ENCODE peak calls at places on chromosomes 1 and 21, in ten cellular contexts. D is Calu3; B is CD4-positive, alpha-beta T cell; T is body of pancreas; W is stomach; P is cardiac muscle cell; K is lower leg skin; Y is foreskin fibroblast; I is neural crest cell; Z is fibroblast of pulmonary artery. G is an unnamed sample.
A peak's percentile ranks its signal among the peaks of the same experiment; 100 is the strongest.

GRCh38 chr1:80966266-80966665 is 834.5 kb upstream of the ADGRL2 start:
- DNase-seq in D (no peak), B (no peak), T (no peak), W (no peak), P (no peak), K (no peak), Y (no peak), I (no peak), Z (no peak), G (no peak)

GRCh38 chr1:201845331-201846083 is 16.6 kb downstream of the IPO9 start:
- DNase-seq in D (no peak), B (no peak), T (no peak), W (no peak), P (no peak), K (no peak), Y (peak; percentile 24), I (no peak), Z (no peak), G (no peak)

GRCh38 chr1:94958081-94958480 is 31.2 kb upstream of the CNN3 start:
- DNase-seq in D (no peak), B (no peak), T (no peak), W (no peak), P (no peak), K (no peak), Y (no peak), I (no peak), Z (no peak), G (no peak)

GRCh38 chr1:228283043-228283371 is 75.2 kb downstream of the OBSCN start:
- DNase-seq in D (no peak), B (no peak), T (no peak), W (no peak), P (no peak), K (no peak), Y (no peak), I (no peak), Z (no peak), G (no peak)

GRCh38 chr1:41492341-41492848 is 7.9 kb upstream of the EDN2 start:
- DNase-seq in D (peak; percentile 65), B (no peak), T (no peak), W (no peak), P (no peak), K (no peak), Y (no peak), I (no peak), Z (peak; percentile 31), G (peak; percentile 41)

GRCh38 chr1:221366495-221367095 is 375.3 kb downstream of the DUSP10 start:
- DNase-seq in D (no peak), B (no peak), T (no peak), W (no peak), P (no peak), K (no peak), Y (no peak), I (no peak), Z (no peak), G (no peak)

GRCh38 chr1:73749996-73750395 is 448.0 kb downstream of the LRRIQ3 start:
- DNase-seq in D (no peak), B (no peak), T (no peak), W (no peak), P (no peak), K (no peak), Y (no peak), I (no peak), Z (no peak), G (no peak)

GRCh38 chr1:7322283-7322785 is 448.8 kb upstream of the VAMP3 start:
- DNase-seq in D (no peak), B (no peak), T (no peak), W (no peak), P (no peak), K (peak; percentile 10), Y (no peak), I (no peak), Z (no peak), G (no peak)

GRCh38 chr1:240111558-240111957 is 19.9 kb downstream of the FMN2 start:
- DNase-seq in D (no peak), B (no peak), T (no peak), W (no peak), P (no peak), K (no peak), Y (no peak), I (no peak), Z (no peak), G (no peak)

GRCh38 chr1:67534627-67535065 is 104.4 kb upstream of the SERBP1 start:
- DNase-seq in D (no peak), B (no peak), T (no peak), W (no peak), P (peak; percentile 21), K (no peak), Y (peak; percentile 61), I (no peak), Z (peak; percentile 65), G (no peak)

GRCh38 chr1:52368383-52369172 is 2.6 kb upstream of the CC2D1B start:
- DNase-seq in D (peak; percentile 84), B (peak; percentile 30), T (peak; percentile 74), W (peak; percentile 69), P (peak; percentile 45), K (peak; percentile 85), Y (peak; percentile 40), I (no peak), Z (peak; percentile 37), G (no peak)

GRCh38 chr1:95003433-95003738 is 69.4 kb downstream of the ALG14 start:
- DNase-seq in D (peak; percentile 9), B (no peak), T (no peak), W (no peak), P (no peak), K (no peak), Y (peak; percentile 65), I (no peak), Z (peak; percentile 28), G (no peak)

GRCh38 chr1:93595266-93595665 is 86.4 kb downstream of the BCAR3 start:
- DNase-seq in D (no peak), B (no peak), T (no peak), W (no peak), P (peak; percentile 20), K (peak; percentile 36), Y (peak; percentile 67), I (no peak), Z (peak; percentile 56), G (no peak)

GRCh38 chr1:56645663-56646330 is 683 bp downstream of the PRKAA2 start:
- DNase-seq in D (no peak), B (no peak), T (peak; percentile 21), W (peak; percentile 29), P (no peak), K (no peak), Y (no peak), I (no peak), Z (no peak), G (no peak)

GRCh38 chr1:94280541-94280940 is 43.2 kb upstream of the ARHGAP29 start:
- DNase-seq in D (no peak), B (no peak), T (no peak), W (no peak), P (no peak), K (no peak), Y (no peak), I (no peak), Z (no peak), G (no peak)

GRCh38 chr21:46325073-46325912 is 1.3 kb downstream of the PCNT start:
- DNase-seq in D (peak; percentile 45), B (no peak), T (peak; percentile 42), W (peak; percentile 37), P (peak; percentile 62), K (peak; percentile 88), Y (peak; percentile 39), I (peak; percentile 45), Z (peak; percentile 56), G (peak; percentile 60)
- TF ChIP-seq CTCF in D (no peak), B (no peak), T (no peak), W (no peak), P (peak; percentile 26), K (no peak), Y (peak; percentile 18), I (peak; percentile 51), Z (peak; percentile 39), G (peak; percentile 43)

DNA sequence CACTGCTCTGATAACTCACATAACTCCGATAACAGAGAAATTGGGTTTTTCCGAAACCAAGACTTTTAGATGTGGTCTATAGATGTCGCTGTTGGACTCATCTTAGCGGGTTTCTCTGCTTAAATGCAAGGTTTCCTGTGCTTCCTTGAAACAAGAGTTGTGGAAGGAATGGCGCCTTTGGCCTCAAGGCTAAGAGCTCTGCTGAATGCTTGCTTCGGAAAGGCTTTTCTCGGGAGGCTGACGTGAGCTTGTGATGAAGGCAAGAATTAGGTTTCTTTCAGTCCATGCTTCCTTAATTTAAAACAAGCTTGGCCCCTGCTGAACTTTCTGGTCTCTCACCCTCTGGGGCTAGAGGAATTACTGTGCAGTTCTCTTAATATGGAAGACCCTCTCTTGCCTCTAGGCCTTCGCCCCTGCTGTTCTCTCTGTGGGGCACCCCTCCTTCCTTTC is 113.5 kb downstream of the MAP3K21 start:
- DNase-seq in D (peak; percentile 40), B (no peak), T (peak; percentile 19), W (no peak), P (peak; percentile 81), K (no peak), Y (peak; percentile 13), I (peak; percentile 33), Z (peak; percentile 74), G (peak; percentile 44)
- TF ChIP-seq CTCF in D (peak; percentile 67), B (peak; percentile 62), T (peak; percentile 86), W (peak; percentile 33), P (peak; percentile 79), K (no peak), Y (peak; percentile 65), I (peak; percentile 85), Z (peak; percentile 74), G (peak; percentile 84)

GRCh38 chr21:30713786-30714185 is 4.8 kb downstream of the KRTAP21-3 start:
- DNase-seq in D (no peak), B (no peak), T (no peak), W (no peak), P (no peak), K (no peak), Y (no peak), I (no peak), Z (no peak), G (no peak)
- TF ChIP-seq CTCF in D (no peak), B (no peak), T (no peak), W (no peak), P (no peak), K (no peak), Y (no peak), I (no peak), Z (no peak), G (no peak)

GRCh38 chr1:89927037-89927436 is 67.9 kb upstream of the ZNF326 start:
- DNase-seq in D (no peak), B (no peak), T (no peak), W (no peak), P (no peak), K (no peak), Y (no peak), I (no peak), Z (no peak), G (no peak)

GRCh38 chr1:89930579-89930978 is 64.3 kb upstream of the ZNF326 start:
- DNase-seq in D (no peak), B (no peak), T (no peak), W (no peak), P (no peak), K (no peak), Y (no peak), I (no peak), Z (no peak), G (no peak)

GRCh38 chr1:89927478-89927877 is 67.4 kb upstream of the ZNF326 start:
- DNase-seq in D (no peak), B (no peak), T (no peak), W (no peak), P (no peak), K (no peak), Y (no peak), I (no peak), Z (no peak), G (no peak)

GRCh38 chr1:89929467-89930063 is 65.3 kb upstream of the ZNF326 start:
- DNase-seq in D (no peak), B (no peak), T (no peak), W (no peak), P (no peak), K (no peak), Y (no peak), I (no peak), Z (no peak), G (no peak)

GRCh38 chr1:89928506-89928905 is 66.4 kb upstream of the ZNF326 start:
- DNase-seq in D (no peak), B (no peak), T (no peak), W (no peak), P (no peak), K (no peak), Y (no peak), I (no peak), Z (no peak), G (no peak)
- TF ChIP-seq CTCF in D (no peak), B (no peak), T (no peak), W (no peak), P (no peak), K (no peak), Y (no peak), I (no peak), Z (no peak), G (no peak)

G was measured in OCI-LY7.